ENCODE peak calls at places on chromosomes 7 and 10, in nine cellular contexts. U, G, F, H, T, A, D, C and M are unnamed samples.

GRCh38 chr7:26593405-26593804 is 271.0 kb downstream of the SKAP2 start:
- DNase-seq in U (no peak), G (peak), F (no peak), H (no peak), T (no peak), A (no peak), D (no peak), C (no peak), M (no peak)

GRCh38 chr10:18483787-18484186 is 167.6 kb downstream of the NSUN6 start:
- DNase-seq in U (no peak), G (no peak), F (no peak), H (no peak), T (no peak), A (no peak), D (no peak), C (no peak), M (no peak)

GRCh38 chr7:79709574-79710409 is 256.3 kb upstream of the MAGI2 start:
- DNase-seq in U (no peak), G (no peak), F (no peak), H (no peak), T (no peak), A (no peak), D (peak), C (peak), M (no peak)

GRCh38 chr7:90661290-90662151 is 65.4 kb downstream of the CDK14 start:
- DNase-seq in U (no peak), G (no peak), F (no peak), H (no peak), T (no peak), A (peak), D (peak), C (no peak), M (no peak)

GRCh38 chr10:15200626-15201025 is 32.1 kb upstream of the NMT2 start:
- DNase-seq in U (no peak), G (no peak), F (no peak), H (no peak), T (no peak), A (peak), D (peak), C (no peak), M (peak)

GRCh38 chr10:22874189-22874854 is 53.5 kb upstream of the ARMC3 start:
- DNase-seq in U (peak), G (peak), F (no peak), H (no peak), T (no peak), A (no peak), D (no peak), C (no peak), M (no peak)

GRCh38 chr7:102450242-102450641 is 14.4 kb downstream of the ALKBH4 start:
- DNase-seq in U (no peak), G (no peak), F (peak), H (peak), T (peak), A (no peak), D (no peak), C (no peak), M (no peak)

GRCh38 chr7:75619636-75620035 is 119.1 kb downstream of the HIP1 start:
- DNase-seq in U (no peak), G (no peak), F (no peak), H (no peak), T (no peak), A (no peak), D (no peak), C (no peak), M (no peak)

GRCh38 chr7:2554654-2555053 is 670 bp downstream of the BRAT1 start:
- DNase-seq in U (no peak), G (no peak), F (no peak), H (no peak), T (no peak), A (peak), D (no peak), C (no peak), M (no peak)

GRCh38 chr7:151699147-151699546 is 177.8 kb downstream of the PRKAG2 start:
- DNase-seq in U (no peak), G (no peak), F (no peak), H (no peak), T (no peak), A (no peak), D (peak), C (no peak), M (no peak)

GRCh38 chr10:68297264-68297663 is 34.6 kb upstream of the HNRNPH3 start:
- DNase-seq in U (no peak), G (no peak), F (no peak), H (no peak), T (no peak), A (no peak), D (no peak), C (no peak), M (no peak)

GRCh38 chr7:147474862-147475261 is 1115.7 kb upstream of the C7orf33 start:
- DNase-seq in U (no peak), G (no peak), F (no peak), H (no peak), T (no peak), A (no peak), D (no peak), C (no peak), M (no peak)

GRCh38 chr10:81127931-81128330 is 590.2 kb downstream of the SH2D4B start:
- DNase-seq in U (no peak), G (no peak), F (no peak), H (no peak), T (no peak), A (no peak), D (no peak), C (no peak), M (no peak)

GRCh38 chr7:72577107-72577506 is 165.0 kb upstream of the CALN1 start:
- DNase-seq in U (no peak), G (no peak), F (no peak), H (no peak), T (no peak), A (no peak), D (no peak), C (no peak), M (no peak)

GRCh38 chr10:27679996-27680395 is 65.6 kb downstream of the MKX start:
- DNase-seq in U (peak), G (no peak), F (no peak), H (no peak), T (no peak), A (no peak), D (no peak), C (no peak), M (no peak)

GRCh38 chr7:20220824-20221547 is 3.8 kb upstream of the MACC1 start:
- DNase-seq in U (no peak), G (no peak), F (no peak), H (no peak), T (no peak), A (peak), D (peak), C (no peak), M (no peak)

GRCh38 chr10:90822508-90822907 is 35.3 kb downstream of the HTR7 start:
- DNase-seq in U (no peak), G (no peak), F (no peak), H (no peak), T (no peak), A (no peak), D (no peak), C (no peak), M (no peak)

GRCh38 chr7:148535227-148535626 is 55.3 kb upstream of the C7orf33 start:
- DNase-seq in U (no peak), G (no peak), F (peak), H (peak), T (no peak), A (no peak), D (peak), C (no peak), M (no peak)

GRCh38 chr7:17022915-17023314 is 141.1 kb upstream of the AGR3 start:
- DNase-seq in U (no peak), G (no peak), F (peak), H (peak), T (no peak), A (no peak), D (no peak), C (no peak), M (no peak)

GRCh38 chr10:88913157-88913556 is 33.1 kb downstream of the STAMBPL1 start:
- DNase-seq in U (no peak), G (peak), F (no peak), H (no peak), T (no peak), A (no peak), D (no peak), C (no peak), M (no peak)

GRCh38 chr7:64872351-64872750 is 30.7 kb upstream of the ZNF273 start:
- DNase-seq in U (no peak), G (no peak), F (no peak), H (no peak), T (no peak), A (no peak), D (no peak), C (no peak), M (no peak)

GRCh38 chr7:75638607-75639070 is 100.1 kb downstream of the HIP1 start:
- DNase-seq in U (peak), G (peak), F (no peak), H (no peak), T (no peak), A (peak), D (peak), C (peak), M (peak)

GRCh38 chr7:48636391-48637015 is 287.8 kb upstream of the CDC14C start:
- DNase-seq in U (no peak), G (no peak), F (no peak), H (no peak), T (no peak), A (no peak), D (no peak), C (no peak), M (no peak)

GRCh38 chr10:132482090-132482489 is 55.5 kb upstream of the INPP5A start:
- DNase-seq in U (no peak), G (no peak), F (no peak), H (no peak), T (no peak), A (peak), D (peak), C (no peak), M (no peak)

GRCh38 chr7:101868191-101868950 is 50.9 kb downstream of the CUX1 start:
- DNase-seq in U (no peak), G (no peak), F (no peak), H (no peak), T (no peak), A (no peak), D (no peak), C (no peak), M (no peak)

GRCh38 chr7:76512941-76513816 is 2.8 kb downstream of the UPK3B start:
- DNase-seq in U (no peak), G (no peak), F (no peak), H (no peak), T (no peak), A (peak), D (peak), C (no peak), M (no peak)

GRCh38 chr7:39353615-39354376 is 212.4 kb upstream of the YAE1 start:
- DNase-seq in U (peak), G (no peak), F (no peak), H (no peak), T (no peak), A (peak), D (peak), C (peak), M (peak)